ENCODE peak calls at places on chromosomes 7 and 10, in six cellular contexts. R is PC-9, G is lower lobe of right lung, B is uterus, H is colonic mucosa, Y is HCT116. X is an unnamed sample.

GRCh38 chr10:87775766-87776165 is 42.3 kb downstream of the ATAD1 start:
- DNase-seq in Y (no peak), R (no peak), H (no peak), G (no peak), B (no peak), X (no peak)

GRCh38 chr10:133045556-133046483 is 41.9 kb upstream of the ADGRA1 start:
- DNase-seq in Y (no peak), H (no peak), R (no peak), B (no peak), G (no peak), X (no peak)

GRCh38 chr10:87546971-87547413 is 42.3 kb downstream of the MINPP1 start:
- DNase-seq in Y (no peak), H (no peak), G (no peak), B (peak; percentile 40), R (no peak), X (peak; percentile 57)

GRCh38 chr10:61606971-61607907 is 55.5 kb upstream of the CABCOCO1 start:
- DNase-seq in H (no peak), B (no peak), Y (peak; percentile 19), G (no peak), R (no peak), X (no peak)

GRCh38 chr7:123821320-123821719 is 23.6 kb upstream of the HYAL4 start:
- DNase-seq in G (no peak), B (no peak), Y (no peak), H (no peak), R (no peak), X (no peak)

GRCh38 chr7:157519798-157520244 is 183.0 kb downstream of the DNAJB6 start:
- DNase-seq in R (no peak), H (no peak), G (no peak), B (no peak), Y (no peak), X (no peak)

GRCh38 chr10:63438506-63439498 is 27.0 kb downstream of the JMJD1C start:
- DNase-seq in B (no peak), Y (peak; percentile 22), R (peak; percentile 34), H (no peak), G (no peak), X (no peak)

GRCh38 chr10:33234779-33235178 is 99.7 kb downstream of the NRP1 start:
- DNase-seq in Y (no peak), R (no peak), B (peak; percentile 30), H (no peak), G (no peak), X (no peak)

GRCh38 chr7:90661290-90662151 is 65.4 kb downstream of the CDK14 start:
- DNase-seq in R (no peak), H (no peak), Y (no peak), G (no peak), B (no peak), X (no peak)

GRCh38 chr10:97766106-97766810 is 5.5 kb downstream of the SFRP5 start:
- DNase-seq in Y (no peak), B (no peak), G (no peak), R (no peak), H (no peak), X (no peak)

GRCh38 chr10:92291921-92292860 is 1.2 kb downstream of the MARCHF5 start:
- DNase-seq in Y (peak; percentile 32), B (peak; percentile 44), R (peak; percentile 45), H (peak; percentile 66), G (peak; percentile 61), X (peak; percentile 54)

GRCh38 chr10:121065330-121065729 is 214.2 kb downstream of the WDR11 start:
- DNase-seq in B (no peak), Y (no peak), R (no peak), G (no peak), H (no peak), X (no peak)

GRCh38 chr7:41834805-41835694 is 132.2 kb upstream of the INHBA start:
- DNase-seq in R (no peak), Y (no peak), G (no peak), B (peak; percentile 35), H (no peak), X (peak; percentile 74)

GRCh38 chr10:47230957-47231356 is 69.0 kb upstream of the GDF10 start:
- DNase-seq in Y (no peak), H (no peak), G (no peak), R (no peak), B (no peak), X (no peak)

GRCh38 chr7:37376386-37376785 is 72.3 kb downstream of the ELMO1 start:
- DNase-seq in R (no peak), G (no peak), H (no peak), B (no peak), Y (no peak), X (no peak)

GRCh38 chr7:54802841-54803240 is 43.8 kb upstream of the SEC61G start:
- DNase-seq in R (no peak), H (no peak), G (no peak), Y (no peak), B (no peak), X (no peak)

GRCh38 chr10:99906470-99906869 is 103.3 kb downstream of the DNMBP start:
- DNase-seq in B (peak; percentile 69), G (no peak), H (no peak), Y (peak; percentile 90), R (peak; percentile 88), X (peak; percentile 50)

GRCh38 chr10:60290558-60290957 is 99.1 kb downstream of the ANK3 start:
- DNase-seq in Y (no peak), B (no peak), H (no peak), G (no peak), R (no peak), X (no peak)

GRCh38 chr7:66183700-66184099 is 21.4 kb upstream of the TPST1 start:
- DNase-seq in Y (no peak), R (no peak), B (no peak), H (no peak), G (no peak), X (no peak)

GRCh38 chr7:76023002-76023401 is 24.8 kb downstream of the STYXL1 start:
- DNase-seq in G (no peak), H (no peak), B (no peak), Y (no peak), R (no peak), X (peak; percentile 40)

GRCh38 chr10:60661627-60662026 is 116.7 kb upstream of the CDK1 start:
- DNase-seq in Y (peak; percentile 58), G (no peak), B (no peak), H (no peak), R (peak; percentile 75), X (no peak)

GRCh38 chr10:104666106-104666505 is 25.0 kb downstream of the SORCS3 start:
- DNase-seq in Y (no peak), G (no peak), H (no peak), B (no peak), R (no peak), X (no peak)

GRCh38 chr7:108270385-108270784 is 140.2 kb upstream of the LAMB4 start:
- DNase-seq in Y (no peak), R (no peak), B (no peak), G (no peak), H (no peak), X (no peak)

GRCh38 chr7:122984021-122984420 is 11.5 kb downstream of the TAS2R16 start:
- DNase-seq in G (no peak), Y (no peak), R (no peak), H (no peak), B (no peak), X (no peak)

GRCh38 chr10:71512794-71513379 is 116.2 kb downstream of the CDH23 start:
- DNase-seq in Y (peak; percentile 6), H (no peak), B (no peak), R (peak; percentile 88), G (peak; percentile 70), X (no peak)

DNA sequence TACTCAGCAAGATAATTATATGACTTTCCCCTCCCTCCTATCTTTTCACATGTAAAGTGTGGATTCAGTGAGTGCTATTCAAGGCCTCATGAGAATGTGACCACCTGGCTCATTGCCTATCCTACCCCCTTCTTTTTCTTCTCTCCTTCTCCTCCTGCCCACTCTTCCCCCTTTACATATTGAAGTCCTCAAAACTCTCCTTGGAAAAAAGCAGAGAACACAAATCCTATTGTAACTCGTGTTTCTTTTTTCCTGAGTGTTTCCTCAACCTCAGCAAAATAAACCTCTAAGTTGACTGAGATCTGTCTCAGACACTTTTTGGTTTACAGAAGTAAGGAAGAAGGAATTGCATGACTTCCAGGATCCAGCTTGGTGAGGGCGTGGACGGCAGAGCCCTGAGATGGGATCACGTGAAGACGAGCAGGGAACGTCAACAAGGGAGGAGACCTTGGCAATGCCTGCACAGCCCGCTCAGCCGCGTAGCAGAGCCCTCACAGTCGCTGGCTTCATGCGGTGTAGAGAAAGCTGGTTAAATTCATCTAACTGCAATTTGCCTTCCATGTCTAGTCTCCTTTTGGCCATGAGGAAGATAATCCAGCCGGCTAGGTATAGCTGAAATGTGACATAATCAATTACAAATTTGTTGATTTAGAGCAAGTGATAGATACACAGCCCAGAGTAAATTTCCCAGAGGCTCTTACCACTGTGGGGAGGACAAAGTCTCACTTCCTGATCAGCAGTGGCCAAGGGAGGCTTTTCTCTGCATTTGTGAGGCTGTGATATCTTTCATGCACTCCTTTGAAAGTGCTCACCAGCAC is 75.7 kb downstream of the LYZL2 start:
- DNase-seq in B (peak; percentile 69), R (no peak), Y (no peak), G (peak; percentile 76), H (peak; percentile 87), X (peak; percentile 84)
- H3K4me3 ChIP-seq in B (peak overlapping the region; percentile 11), R (no peak overlapping the region), Y (no peak overlapping the region), G (peak overlapping the region; percentile 36), H (peak overlapping the region; percentile 14), X (peak overlapping the region; percentile 15)

DNA sequence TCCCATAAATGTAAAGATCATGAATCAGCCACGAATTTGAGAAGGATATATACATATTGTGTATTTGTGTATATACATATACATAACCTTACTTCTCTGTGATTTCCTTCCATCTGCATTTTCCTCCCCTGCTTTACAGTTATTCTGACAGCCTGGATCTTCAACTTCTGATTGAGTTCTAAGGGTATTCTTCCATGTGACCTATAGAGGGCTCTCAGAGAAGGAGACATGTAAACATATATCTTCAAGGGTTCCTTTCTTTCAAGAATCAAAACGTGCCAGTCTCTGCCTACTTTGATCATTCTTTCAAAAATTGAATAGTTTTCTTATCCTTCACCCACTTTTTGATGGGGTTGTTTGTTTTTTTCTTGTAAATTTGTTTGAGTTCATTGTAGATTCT is 453.7 kb upstream of the POT1 start:
- DNase-seq in B (no peak), H (no peak), R (no peak), Y (no peak), G (no peak), X (no peak)
- TF ChIP-seq CTCF in B (no peak), H (no peak), R (no peak), Y (peak; percentile 32), G (no peak), X (no peak)

GRCh38 chr10:45001382-45002148 is 842 bp downstream of the ZNF22 start:
- DNase-seq in H (peak; percentile 72), R (peak; percentile 79), Y (no peak), G (peak; percentile 84), B (peak; percentile 49), X (peak; percentile 89)
- H3K4me1 ChIP-seq in H (no peaks in the 10 kb centered on the region), R (peaks cover 34% of the 10 kb centered on the region), Y (no peaks in the 10 kb centered on the region), G (peaks cover 54% of the 10 kb centered on the region), B (peaks cover 16% of the 10 kb centered on the region), X (peaks cover 53% of the 10 kb centered on the region)

GRCh38 chr7:2215851-2216250 is 16.9 kb downstream of the MAD1L1 start:
- DNase-seq in B (no peak), G (no peak), H (no peak), Y (no peak), R (no peak), X (no peak)

GRCh38 chr7:2217206-2217605 is 15.5 kb downstream of the MAD1L1 start:
- DNase-seq in G (no peak), Y (no peak), R (no peak), H (no peak), B (no peak), X (no peak)

GRCh38 chr7:2212906-2213305 is 19.8 kb downstream of the MAD1L1 start:
- DNase-seq in R (no peak), B (no peak), Y (no peak), H (no peak), G (peak; percentile 21), X (no peak)

GRCh38 chr7:2213551-2214215 is 19.1 kb downstream of the MAD1L1 start:
- DNase-seq in B (no peak), H (no peak), Y (no peak), G (peak; percentile 21), R (no peak), X (no peak)

GRCh38 chr7:2214636-2215035 is 18.1 kb downstream of the MAD1L1 start:
- DNase-seq in G (no peak), R (no peak), H (no peak), B (no peak), Y (no peak), X (no peak)
- H3K4me3 ChIP-seq in G (no peak overlapping the region), R (no peak overlapping the region), H (no peak overlapping the region), B (no peak overlapping the region), Y (no peak overlapping the region), X (no peak overlapping the region)

X was measured in tibial artery.